ENCODE peak calls at places on chromosomes 4 and X, in six cellular contexts. C is neural progenitor cell, B is mammary epithelial cell, N is H9, X is fibroblast of lung, F is Karpas-422. T is an unnamed sample. For H3K9me3 and H4K20me1, the result is how much of the 10 kb centered on the place peaks cover.

GRCh38 chr4:176717237-176717636 is 75.5 kb downstream of the VEGFC start:
- DNase-seq in C (no peak), B (no peak), X (no peak), N (no peak), F (no peak), T (no peak)

GRCh38 chrX:15319075-15319474 is 3.6 kb upstream of the ASB11 start:
- DNase-seq in C (no peak), X (no peak), N (no peak), B (no peak), F (no peak), T (no peak)

GRCh38 chr4:168812806-168813205 is 197.2 kb downstream of the CBR4 start:
- DNase-seq in C (peak), X (no peak), B (no peak), N (no peak), F (no peak), T (no peak)

GRCh38 chr4:121011138-121011537 is 61.2 kb downstream of the NDNF start:
- DNase-seq in N (peak), F (no peak), X (no peak), B (no peak), C (peak), T (no peak)

GRCh38 chr4:15479913-15480185 is 10.2 kb downstream of the CC2D2A start:
- DNase-seq in C (no peak), X (peak), F (no peak), B (no peak), N (no peak), T (no peak)

GRCh38 chrX:128781506-128781905 is 729.3 kb upstream of the ACTRT1 start:
- DNase-seq in N (peak), X (no peak), C (peak), F (peak), B (no peak), T (peak)

GRCh38 chrX:10015711-10016515 is 48.8 kb downstream of the CLDN34 start:
- DNase-seq in F (no peak), N (peak), C (peak), B (no peak), X (peak), T (peak)

GRCh38 chr4:165461176-165461835 is 82.5 kb downstream of the CPE start:
- DNase-seq in F (no peak), C (no peak), X (peak), N (no peak), B (no peak), T (no peak)

GRCh38 chr4:41613362-41613761 is 75.4 kb downstream of the LIMCH1 start:
- DNase-seq in F (no peak), C (peak), X (no peak), B (no peak), N (peak), T (no peak)

GRCh38 chr4:112515278-112516075 is 503 bp downstream of the NEUROG2 start:
- DNase-seq in B (peak), C (peak), N (peak), X (no peak), F (peak), T (peak)

GRCh38 chr4:150231108-150231770 is 153.0 kb downstream of the DCLK2 start:
- DNase-seq in N (no peak), X (peak), F (no peak), B (no peak), C (no peak), T (no peak)

GRCh38 chrX:68292471-68292870 is 140.8 kb downstream of the OPHN1 start:
- DNase-seq in N (no peak), F (no peak), C (no peak), X (no peak), B (peak), T (peak)

GRCh38 chr4:155618183-155618838 is 48.3 kb upstream of the GUCY1A1 start:
- DNase-seq in X (no peak), B (no peak), C (no peak), F (no peak), N (no peak), T (no peak)

GRCh38 chr4:105619193-105619931 is 66.9 kb downstream of the ARHGEF38 start:
- DNase-seq in C (no peak), F (no peak), B (no peak), N (no peak), X (peak), T (peak)

GRCh38 chr4:128757712-128758111 is 51.8 kb upstream of the JADE1 start:
- DNase-seq in C (peak), X (peak), B (no peak), N (peak), F (peak), T (no peak)

GRCh38 chr4:187903700-187904099 is 91.9 kb upstream of the ZFP42 start:
- DNase-seq in X (no peak), N (no peak), B (no peak), C (no peak), F (no peak), T (no peak)

GRCh38 chr4:189897667-189898066 is 43.0 kb upstream of the FRG1 start:
- DNase-seq in N (no peak), B (no peak), F (no peak), X (no peak), C (no peak), T (no peak)

GRCh38 chr4:24924309-24924781 is 11.5 kb upstream of the CCDC149 start:
- DNase-seq in B (peak), N (no peak), C (no peak), F (no peak), X (peak), T (no peak)

GRCh38 chrX:46036508-46036907 is 508.7 kb downstream of the ZNF674 start:
- DNase-seq in C (no peak), F (no peak), X (no peak), N (no peak), B (no peak), T (no peak)

GRCh38 chr4:51885371-51885770 is 42.4 kb downstream of the DCUN1D4 start:
- DNase-seq in C (peak), X (peak), N (peak), F (peak), B (no peak), T (peak)

GRCh38 chr4:118950929-118951570 is 62.4 kb downstream of the SYNPO2 start:
- DNase-seq in N (no peak), B (no peak), C (no peak), X (no peak), F (no peak), T (no peak)

GRCh38 chrX:103687696-103688191 is 1.2 kb upstream of the MORF4L2 start:
- DNase-seq in C (peak), B (peak), X (peak), F (peak), N (peak), T (peak)

GRCh38 chrX:110204986-110205385 is 112.9 kb downstream of the AMMECR1 start:
- DNase-seq in X (peak), N (no peak), F (no peak), C (no peak), B (peak), T (peak)

GRCh38 chr4:37425857-37426256 is 181.3 kb downstream of the NWD2 start:
- DNase-seq in B (no peak), N (no peak), C (no peak), X (no peak), F (no peak), T (no peak)

GRCh38 chrX:37783284-37783683 is 3.4 kb downstream of the CYBB start:
- DNase-seq in X (no peak), N (no peak), C (no peak), F (no peak), B (no peak), T (no peak)

GRCh38 chr4:153750197-153750817 is 9.5 kb downstream of the RNF175 start:
- DNase-seq in C (peak), F (peak), X (peak), N (peak), B (peak), T (peak)

GRCh38 chr4:20589436-20589835 is 110.8 kb upstream of the PACRGL start:
- DNase-seq in F (no peak), C (peak), B (no peak), X (no peak), N (peak), T (no peak)

GRCh38 chr4:110865611-110866254 is 242.9 kb upstream of the PITX2 start:
- DNase-seq in F (no peak), N (no peak), X (peak), B (no peak), C (no peak), T (no peak)

GRCh38 chr4:29278580-29278979 is 1441.6 kb upstream of the PCDH7 start:
- DNase-seq in N (no peak), X (peak), C (no peak), F (no peak), B (peak), T (peak)

GRCh38 chr4:178602833-178603232 is 1160.6 kb upstream of the AGA start:
- DNase-seq in N (no peak), B (no peak), F (no peak), C (no peak), X (peak), T (no peak)

GRCh38 chr4:11427201-11427996 is 1.3 kb downstream of the HS3ST1 start:
- DNase-seq in X (peak), N (peak), C (peak), B (peak), F (no peak), T (no peak)

GRCh38 chr4:175633310-175633709 is 178.8 kb downstream of the GPM6A start:
- DNase-seq in B (no peak), X (no peak), C (no peak), N (no peak), F (no peak), T (peak)

GRCh38 chrX:151359931-151360871 is 36.8 kb upstream of the VMA21 start:
- DNase-seq in N (peak), F (peak), C (peak), X (peak), B (peak), T (peak)

GRCh38 chr4:97411352-97411751 is 731.9 kb downstream of the STPG2 start:
- DNase-seq in X (no peak), F (no peak), B (no peak), N (no peak), C (no peak), T (no peak)
- H3K9me3 ChIP-seq in X (under half), F (under half), B (under half), N (under half), C (under half), T (under half)

GRCh38 chr4:10105421-10105820 is 11.2 kb downstream of the WDR1 start:
- DNase-seq in B (no peak), N (no peak), F (no peak), X (no peak), C (no peak), T (peak)
- H4K20me1 ChIP-seq in B (under half), N (under half), F (half or more), X (under half), C (half or more), T (under half)

DNA sequence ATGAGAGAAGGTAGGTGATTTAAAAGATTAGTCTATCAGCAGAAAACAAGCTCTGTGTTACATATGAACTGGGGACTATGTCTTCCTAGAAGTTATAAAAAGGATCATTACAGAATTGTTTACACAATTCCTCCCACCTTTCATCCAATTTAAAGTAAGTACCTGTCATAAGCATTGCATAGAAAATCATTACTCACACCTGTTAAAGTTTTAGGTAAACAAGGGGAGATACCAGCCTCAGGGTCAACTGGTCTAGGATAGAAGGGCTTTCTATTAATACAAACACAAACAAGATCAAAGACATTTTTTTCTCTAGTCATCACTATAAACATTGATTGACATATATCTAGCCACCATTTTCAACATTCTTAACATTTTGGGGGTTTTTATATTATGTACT is 333.9 kb downstream of the ARHGAP24 start:
- DNase-seq in F (no peak), B (no peak), N (no peak), X (no peak), C (no peak), T (peak)
- H3K9ac ChIP-seq in F (no peak), B (no peak), N (no peak), X (no peak), C (no peak), T (no peak)

DNA sequence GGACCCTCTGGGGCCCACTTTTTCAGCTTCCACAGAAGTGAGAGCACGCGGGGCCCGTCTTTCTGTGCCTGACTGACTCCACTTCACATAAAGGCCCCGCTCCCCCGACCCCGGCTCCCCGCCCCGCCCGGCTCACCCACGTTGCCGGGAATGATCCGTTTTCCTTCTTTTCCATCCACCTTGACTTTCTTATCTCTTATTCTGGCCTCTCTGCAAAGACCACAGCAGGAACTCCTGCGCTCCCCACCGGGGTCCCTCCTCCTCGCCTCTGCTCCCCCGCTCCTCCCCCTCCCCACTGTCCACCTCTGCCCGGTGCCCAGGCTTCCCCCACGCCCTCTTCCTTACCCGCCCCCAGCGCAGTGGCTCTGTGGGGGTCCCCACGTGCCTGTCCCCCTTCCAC is 54.2 kb upstream of the CLDN24 start:
- DNase-seq in N (no peak), X (no peak), B (no peak), C (no peak), F (no peak), T (no peak)
- H3K9me3 ChIP-seq in N (under half), X (under half), B (under half), C (under half), F (under half), T (under half)

GRCh38 chrX:154362085-154362742 is 12.2 kb downstream of the FLNA start:
- DNase-seq in X (no peak), C (no peak), N (no peak), B (no peak), F (no peak), T (no peak)
- H4K20me1 ChIP-seq in X (under half), C (half or more), N (under half), B (under half), F (under half), T (under half)

GRCh38 chr4:157590679-157591078 is 370.2 kb downstream of the GRIA2 start:
- DNase-seq in N (no peak), C (no peak), X (no peak), B (no peak), F (no peak), T (no peak)
- H3K9ac ChIP-seq in N (no peak), C (no peak), X (no peak), B (no peak), F (no peak), T (no peak)

GRCh38 chrX:112011376-112011775 is 71.2 kb downstream of the TRPC5 start:
- DNase-seq in N (peak), F (no peak), B (no peak), C (peak), X (no peak), T (no peak)

DNA sequence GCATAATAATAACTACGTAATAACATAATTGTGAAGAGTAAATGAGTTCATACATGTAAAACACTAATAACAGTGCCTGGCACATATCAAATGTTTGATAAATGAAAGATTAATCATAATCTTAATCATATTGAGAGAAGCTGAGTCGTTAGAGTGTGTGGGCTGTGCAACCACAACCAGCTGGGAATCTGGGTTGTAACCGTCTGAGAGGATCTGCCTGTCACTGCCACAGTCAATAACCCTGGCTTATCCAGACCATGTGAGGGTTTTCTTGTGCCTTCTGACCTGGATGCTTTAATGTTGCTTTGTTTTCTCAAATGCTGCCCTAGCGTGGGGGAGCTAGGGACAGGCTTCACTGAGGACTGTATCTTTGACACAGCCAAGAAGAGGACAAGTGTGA is 73.9 kb downstream of the TRPC5 start:
- DNase-seq in N (no peak), C (no peak), F (no peak), B (no peak), X (no peak), T (no peak)
- H3K9me3 ChIP-seq in N (under half), C (under half), F (under half), B (under half), X (under half), T (under half)

GRCh38 chrX:124001581-124001980 is 40.1 kb downstream of the STAG2 start:
- DNase-seq in X (no peak), F (no peak), N (no peak), C (no peak), B (no peak), T (peak)

GRCh38 chrX:124010157-124010556 is 48.7 kb downstream of the STAG2 start:
- DNase-seq in X (no peak), N (no peak), C (no peak), F (no peak), B (peak), T (peak)

GRCh38 chrX:124005220-124005619 is 43.7 kb downstream of the STAG2 start:
- DNase-seq in C (no peak), F (no peak), X (no peak), B (no peak), N (no peak), T (no peak)
- H4K20me1 ChIP-seq in C (under half), F (under half), X (under half), B (under half), N (under half), T (under half)

T was measured in PC-3.